ENCODE peak calls at places on chromosomes 12 and 14, in ten cellular contexts. One of them, this sample, is unnamed.

GRCh38 chr12:107929436-107929835 is 154.9 kb downstream of the ASCL4 start:
- DNase-seq in upper lobe of right lung: no peak
- DNase-seq in AG09309: peak
- DNase-seq in suprapubic skin: no peak
- DNase-seq in omental fat pad: no peak
- DNase-seq in OCI-LY7: peak
- DNase-seq in upper lobe of left lung: no peak
- DNase-seq in progenitor cell of endocrine pancreas: no peak
- DNase-seq in WTC11: no peak
- DNase-seq in A549: peak
- DNase-seq in this sample: no peak

GRCh38 chr12:118312578-118312977 is 60.1 kb downstream of the TAOK3 start:
- DNase-seq in upper lobe of right lung: no peak
- DNase-seq in AG09309: no peak
- DNase-seq in suprapubic skin: no peak
- DNase-seq in omental fat pad: no peak
- DNase-seq in OCI-LY7: no peak
- DNase-seq in upper lobe of left lung: no peak
- DNase-seq in progenitor cell of endocrine pancreas: no peak
- DNase-seq in WTC11: no peak
- DNase-seq in A549: no peak
- DNase-seq in this sample: no peak

GRCh38 chr12:89082354-89082753 is 269.9 kb downstream of the DUSP6 start:
- DNase-seq in upper lobe of right lung: no peak
- DNase-seq in AG09309: no peak
- DNase-seq in suprapubic skin: no peak
- DNase-seq in omental fat pad: no peak
- DNase-seq in OCI-LY7: no peak
- DNase-seq in upper lobe of left lung: no peak
- DNase-seq in progenitor cell of endocrine pancreas: no peak
- DNase-seq in WTC11: no peak
- DNase-seq in A549: no peak
- DNase-seq in this sample: no peak

GRCh38 chr14:37673439-37673838 is 78.0 kb downstream of the TTC6 start:
- DNase-seq in upper lobe of right lung: no peak
- DNase-seq in AG09309: no peak
- DNase-seq in suprapubic skin: no peak
- DNase-seq in omental fat pad: no peak
- DNase-seq in OCI-LY7: no peak
- DNase-seq in upper lobe of left lung: no peak
- DNase-seq in progenitor cell of endocrine pancreas: no peak
- DNase-seq in WTC11: no peak
- DNase-seq in A549: no peak
- DNase-seq in this sample: no peak

GRCh38 chr12:64780220-64780530 is 21.0 kb upstream of the GNS start:
- DNase-seq in upper lobe of right lung: no peak
- DNase-seq in AG09309: no peak
- DNase-seq in suprapubic skin: no peak
- DNase-seq in omental fat pad: no peak
- DNase-seq in OCI-LY7: no peak
- DNase-seq in upper lobe of left lung: no peak
- DNase-seq in progenitor cell of endocrine pancreas: no peak
- DNase-seq in WTC11: no peak
- DNase-seq in A549: no peak
- DNase-seq in this sample: no peak

GRCh38 chr12:113647048-113647447 is 175.4 kb upstream of the LHX5 start:
- DNase-seq in upper lobe of right lung: no peak
- DNase-seq in AG09309: no peak
- DNase-seq in suprapubic skin: no peak
- DNase-seq in omental fat pad: no peak
- DNase-seq in OCI-LY7: peak
- DNase-seq in upper lobe of left lung: no peak
- DNase-seq in progenitor cell of endocrine pancreas: no peak
- DNase-seq in WTC11: peak
- DNase-seq in A549: no peak
- DNase-seq in this sample: no peak

GRCh38 chr14:66045572-66046021 is 440.6 kb upstream of the CCDC196 start:
- DNase-seq in upper lobe of right lung: no peak
- DNase-seq in AG09309: peak
- DNase-seq in suprapubic skin: no peak
- DNase-seq in omental fat pad: no peak
- DNase-seq in OCI-LY7: no peak
- DNase-seq in upper lobe of left lung: no peak
- DNase-seq in progenitor cell of endocrine pancreas: no peak
- DNase-seq in WTC11: no peak
- DNase-seq in A549: no peak
- DNase-seq in this sample: no peak

GRCh38 chr12:26728205-26729050 is 104.6 kb downstream of the ITPR2 start:
- DNase-seq in upper lobe of right lung: no peak
- DNase-seq in AG09309: no peak
- DNase-seq in suprapubic skin: no peak
- DNase-seq in omental fat pad: no peak
- DNase-seq in OCI-LY7: no peak
- DNase-seq in upper lobe of left lung: no peak
- DNase-seq in progenitor cell of endocrine pancreas: no peak
- DNase-seq in WTC11: no peak
- DNase-seq in A549: no peak
- DNase-seq in this sample: no peak

GRCh38 chr14:89187501-89187900 is 229.5 kb downstream of the FOXN3 start:
- DNase-seq in upper lobe of right lung: no peak
- DNase-seq in AG09309: no peak
- DNase-seq in suprapubic skin: no peak
- DNase-seq in omental fat pad: no peak
- DNase-seq in OCI-LY7: no peak
- DNase-seq in upper lobe of left lung: no peak
- DNase-seq in progenitor cell of endocrine pancreas: no peak
- DNase-seq in WTC11: no peak
- DNase-seq in A549: no peak
- DNase-seq in this sample: no peak

GRCh38 chr14:24430143-24430681 is 458 bp downstream of the KHNYN start:
- DNase-seq in upper lobe of right lung: peak
- DNase-seq in AG09309: peak
- DNase-seq in suprapubic skin: peak
- DNase-seq in omental fat pad: no peak
- DNase-seq in OCI-LY7: peak
- DNase-seq in upper lobe of left lung: peak
- DNase-seq in progenitor cell of endocrine pancreas: peak
- DNase-seq in WTC11: peak
- DNase-seq in A549: peak
- DNase-seq in this sample: peak

GRCh38 chr12:77947746-77948145 is 117.1 kb downstream of the NAV3 start:
- DNase-seq in upper lobe of right lung: no peak
- DNase-seq in AG09309: no peak
- DNase-seq in suprapubic skin: no peak
- DNase-seq in omental fat pad: no peak
- DNase-seq in OCI-LY7: no peak
- DNase-seq in upper lobe of left lung: no peak
- DNase-seq in progenitor cell of endocrine pancreas: no peak
- DNase-seq in WTC11: no peak
- DNase-seq in A549: no peak
- DNase-seq in this sample: no peak

GRCh38 chr12:96132819-96133218 is 61.4 kb upstream of the ELK3 start:
- DNase-seq in upper lobe of right lung: no peak
- DNase-seq in AG09309: no peak
- DNase-seq in suprapubic skin: no peak
- DNase-seq in omental fat pad: no peak
- DNase-seq in OCI-LY7: no peak
- DNase-seq in upper lobe of left lung: no peak
- DNase-seq in progenitor cell of endocrine pancreas: no peak
- DNase-seq in WTC11: no peak
- DNase-seq in A549: no peak
- DNase-seq in this sample: no peak

GRCh38 chr12:90173499-90174197 is 465.0 kb upstream of the ATP2B1 start:
- DNase-seq in upper lobe of right lung: no peak
- DNase-seq in AG09309: no peak
- DNase-seq in suprapubic skin: no peak
- DNase-seq in omental fat pad: no peak
- DNase-seq in OCI-LY7: no peak
- DNase-seq in upper lobe of left lung: no peak
- DNase-seq in progenitor cell of endocrine pancreas: no peak
- DNase-seq in WTC11: no peak
- DNase-seq in A549: no peak
- DNase-seq in this sample: no peak

GRCh38 chr14:26130690-26131089 is 467.1 kb downstream of the NOVA1 start:
- DNase-seq in upper lobe of right lung: no peak
- DNase-seq in AG09309: no peak
- DNase-seq in suprapubic skin: no peak
- DNase-seq in omental fat pad: no peak
- DNase-seq in OCI-LY7: no peak
- DNase-seq in upper lobe of left lung: no peak
- DNase-seq in progenitor cell of endocrine pancreas: no peak
- DNase-seq in WTC11: no peak
- DNase-seq in A549: no peak
- DNase-seq in this sample: no peak

GRCh38 chr14:35506927-35507326 is 27.0 kb upstream of the INSM2 start:
- DNase-seq in upper lobe of right lung: no peak
- DNase-seq in AG09309: no peak
- DNase-seq in suprapubic skin: no peak
- DNase-seq in omental fat pad: no peak
- DNase-seq in OCI-LY7: no peak
- DNase-seq in upper lobe of left lung: no peak
- DNase-seq in progenitor cell of endocrine pancreas: no peak
- DNase-seq in WTC11: no peak
- DNase-seq in A549: no peak
- DNase-seq in this sample: no peak

GRCh38 chr12:79444089-79444488 is 246.7 kb downstream of the PAWR start:
- DNase-seq in upper lobe of right lung: no peak
- DNase-seq in AG09309: no peak
- DNase-seq in suprapubic skin: no peak
- DNase-seq in omental fat pad: no peak
- DNase-seq in OCI-LY7: no peak
- DNase-seq in upper lobe of left lung: no peak
- DNase-seq in progenitor cell of endocrine pancreas: no peak
- DNase-seq in WTC11: no peak
- DNase-seq in A549: no peak
- DNase-seq in this sample: no peak

GRCh38 chr14:65103150-65103760 is 938 bp upstream of the MAX start:
- DNase-seq in upper lobe of right lung: no peak
- DNase-seq in AG09309: no peak
- DNase-seq in suprapubic skin: no peak
- DNase-seq in omental fat pad: no peak
- DNase-seq in OCI-LY7: peak
- DNase-seq in upper lobe of left lung: no peak
- DNase-seq in progenitor cell of endocrine pancreas: no peak
- DNase-seq in WTC11: no peak
- DNase-seq in A549: peak
- DNase-seq in this sample: no peak

GRCh38 chr12:112564160-112564559 is 145.4 kb downstream of the PTPN11 start:
- DNase-seq in upper lobe of right lung: no peak
- DNase-seq in AG09309: no peak
- DNase-seq in suprapubic skin: no peak
- DNase-seq in omental fat pad: no peak
- DNase-seq in OCI-LY7: no peak
- DNase-seq in upper lobe of left lung: no peak
- DNase-seq in progenitor cell of endocrine pancreas: no peak
- DNase-seq in WTC11: peak
- DNase-seq in A549: no peak
- DNase-seq in this sample: no peak
- TF ChIP-seq CTCF in upper lobe of right lung: no peak
- TF ChIP-seq CTCF in AG09309: no peak
- TF ChIP-seq CTCF in suprapubic skin: no peak
- TF ChIP-seq CTCF in omental fat pad: no peak
- TF ChIP-seq CTCF in OCI-LY7: peak
- TF ChIP-seq CTCF in upper lobe of left lung: no peak
- TF ChIP-seq CTCF in progenitor cell of endocrine pancreas: no peak
- TF ChIP-seq CTCF in WTC11: peak
- TF ChIP-seq CTCF in A549: peak
- TF ChIP-seq CTCF in this sample: no peak

GRCh38 chr14:86153480-86153879 is 623.5 kb downstream of the FLRT2 start:
- DNase-seq in upper lobe of right lung: no peak
- DNase-seq in AG09309: no peak
- DNase-seq in suprapubic skin: no peak
- DNase-seq in omental fat pad: no peak
- DNase-seq in OCI-LY7: no peak
- DNase-seq in upper lobe of left lung: no peak
- DNase-seq in progenitor cell of endocrine pancreas: no peak
- DNase-seq in WTC11: no peak
- DNase-seq in A549: no peak
- DNase-seq in this sample: no peak
- TF ChIP-seq CTCF in upper lobe of right lung: no peak
- TF ChIP-seq CTCF in AG09309: no peak
- TF ChIP-seq CTCF in suprapubic skin: no peak
- TF ChIP-seq CTCF in omental fat pad: no peak
- TF ChIP-seq CTCF in OCI-LY7: peak
- TF ChIP-seq CTCF in upper lobe of left lung: no peak
- TF ChIP-seq CTCF in progenitor cell of endocrine pancreas: peak
- TF ChIP-seq CTCF in WTC11: peak
- TF ChIP-seq CTCF in A549: no peak
- TF ChIP-seq CTCF in this sample: no peak

DNA sequence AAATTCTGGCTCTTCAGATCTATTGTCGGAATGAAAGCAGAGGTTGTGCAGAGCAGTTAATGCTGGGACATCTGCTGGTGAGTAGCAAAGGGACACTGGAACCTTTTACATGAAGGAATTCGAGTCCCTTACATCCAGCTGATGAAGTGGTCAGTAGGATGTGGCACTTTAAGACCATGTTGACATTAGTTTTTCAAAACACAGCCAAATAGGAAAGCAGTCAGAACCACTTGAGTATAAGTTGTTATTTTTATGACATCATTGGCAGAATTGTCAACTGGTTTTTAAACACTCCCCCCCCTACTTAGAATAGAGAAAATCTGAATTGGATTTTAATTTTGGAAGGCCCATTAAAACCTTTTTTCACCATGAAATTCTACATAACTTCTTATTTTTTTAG is 46.8 kb upstream of the AMN start:
- DNase-seq in upper lobe of right lung: no peak
- DNase-seq in AG09309: no peak
- DNase-seq in suprapubic skin: no peak
- DNase-seq in omental fat pad: no peak
- DNase-seq in OCI-LY7: no peak
- DNase-seq in upper lobe of left lung: no peak
- DNase-seq in progenitor cell of endocrine pancreas: no peak
- DNase-seq in WTC11: no peak
- DNase-seq in A549: no peak
- DNase-seq in this sample: no peak
- TF ChIP-seq CTCF in upper lobe of right lung: no peak
- TF ChIP-seq CTCF in AG09309: no peak
- TF ChIP-seq CTCF in suprapubic skin: no peak
- TF ChIP-seq CTCF in omental fat pad: no peak
- TF ChIP-seq CTCF in OCI-LY7: no peak
- TF ChIP-seq CTCF in upper lobe of left lung: no peak
- TF ChIP-seq CTCF in progenitor cell of endocrine pancreas: no peak
- TF ChIP-seq CTCF in WTC11: no peak
- TF ChIP-seq CTCF in A549: no peak
- TF ChIP-seq CTCF in this sample: no peak

DNA sequence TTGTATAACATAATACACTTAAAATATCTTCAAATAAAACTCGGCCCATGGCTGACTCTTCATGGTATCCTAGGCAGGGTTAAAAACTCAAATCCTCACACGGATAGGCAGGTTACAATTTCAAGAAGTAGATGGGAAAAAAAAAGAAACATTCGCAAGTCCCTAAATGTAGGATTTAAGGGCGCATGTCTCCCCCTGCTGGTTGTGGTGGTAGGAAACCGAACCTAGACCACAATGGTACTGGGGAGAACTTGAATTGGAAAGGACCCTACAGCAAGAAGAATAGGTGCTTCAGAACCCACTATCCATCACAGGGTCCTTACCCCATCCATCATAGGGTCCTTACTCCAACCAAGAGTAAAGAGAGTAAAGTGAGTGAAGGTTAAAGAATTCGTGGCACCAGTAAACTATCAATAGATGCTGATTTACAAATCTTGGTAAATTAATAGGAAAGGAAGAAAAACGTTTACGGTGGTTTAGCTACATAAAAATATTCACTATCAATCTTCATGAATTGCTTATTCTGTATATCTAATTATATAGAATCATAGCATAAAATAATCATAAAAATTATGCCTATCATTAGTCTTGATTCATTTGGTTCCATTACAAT is 3.3 kb upstream of the CIPC start:
- DNase-seq in upper lobe of right lung: peak
- DNase-seq in AG09309: peak
- DNase-seq in suprapubic skin: peak
- DNase-seq in omental fat pad: peak
- DNase-seq in OCI-LY7: peak
- DNase-seq in upper lobe of left lung: no peak
- DNase-seq in progenitor cell of endocrine pancreas: peak
- DNase-seq in WTC11: peak
- DNase-seq in A549: peak
- DNase-seq in this sample: peak
- TF ChIP-seq CTCF in upper lobe of right lung: peak
- TF ChIP-seq CTCF in AG09309: peak
- TF ChIP-seq CTCF in suprapubic skin: peak
- TF ChIP-seq CTCF in omental fat pad: no peak
- TF ChIP-seq CTCF in OCI-LY7: peak
- TF ChIP-seq CTCF in upper lobe of left lung: peak
- TF ChIP-seq CTCF in progenitor cell of endocrine pancreas: peak
- TF ChIP-seq CTCF in WTC11: peak
- TF ChIP-seq CTCF in A549: peak
- TF ChIP-seq CTCF in this sample: peak